ENCODE peak calls at places on chromosomes 12 and 14, in six cellular contexts. D is cardiac fibroblast, K is stomach, I is astrocyte of the cerebellum, N is A549, Y is HL-60. G is an unnamed sample.

GRCh38 chr12:14207946-14208612 is 157.4 kb upstream of the ATF7IP start:
- DNase-seq in Y (no peak), I (no peak), D (no peak), K (peak), N (no peak), G (no peak)

GRCh38 chr12:27627123-27627835 is 69.0 kb upstream of the REP15 start:
- DNase-seq in N (no peak), K (no peak), Y (peak), D (peak), I (peak), G (no peak)

GRCh38 chr12:71447691-71448660 is 8.4 kb downstream of the LGR5 start:
- DNase-seq in K (no peak), Y (no peak), N (no peak), D (no peak), I (peak), G (no peak)

GRCh38 chr14:61603736-61604135 is 91.6 kb upstream of the HIF1A start:
- DNase-seq in N (no peak), Y (peak), D (peak), K (no peak), I (no peak), G (no peak)

GRCh38 chr12:1972856-1973317 is 31.4 kb downstream of the DCP1B start:
- DNase-seq in K (no peak), D (peak), Y (no peak), N (no peak), I (no peak), G (no peak)

GRCh38 chr14:101360045-101360931 is 201.0 kb upstream of the DIO3 start:
- DNase-seq in K (no peak), Y (no peak), D (no peak), N (no peak), I (no peak), G (no peak)

GRCh38 chr12:97716356-97716755 is 253.8 kb downstream of the RMST start:
- DNase-seq in K (no peak), D (peak), N (peak), I (no peak), Y (no peak), G (no peak)

GRCh38 chr12:25045869-25046268 is 97.0 kb upstream of the BCAT1 start:
- DNase-seq in D (no peak), I (no peak), K (no peak), N (no peak), Y (no peak), G (no peak)

GRCh38 chr12:122730215-122731014 is at the start of gene HCAR1:
- DNase-seq in D (peak), N (no peak), K (peak), Y (no peak), I (no peak), G (no peak)

GRCh38 chr12:24378548-24379011 is 429.1 kb upstream of the SOX5 start:
- DNase-seq in I (peak), N (no peak), D (no peak), Y (no peak), K (no peak), G (no peak)

DNA sequence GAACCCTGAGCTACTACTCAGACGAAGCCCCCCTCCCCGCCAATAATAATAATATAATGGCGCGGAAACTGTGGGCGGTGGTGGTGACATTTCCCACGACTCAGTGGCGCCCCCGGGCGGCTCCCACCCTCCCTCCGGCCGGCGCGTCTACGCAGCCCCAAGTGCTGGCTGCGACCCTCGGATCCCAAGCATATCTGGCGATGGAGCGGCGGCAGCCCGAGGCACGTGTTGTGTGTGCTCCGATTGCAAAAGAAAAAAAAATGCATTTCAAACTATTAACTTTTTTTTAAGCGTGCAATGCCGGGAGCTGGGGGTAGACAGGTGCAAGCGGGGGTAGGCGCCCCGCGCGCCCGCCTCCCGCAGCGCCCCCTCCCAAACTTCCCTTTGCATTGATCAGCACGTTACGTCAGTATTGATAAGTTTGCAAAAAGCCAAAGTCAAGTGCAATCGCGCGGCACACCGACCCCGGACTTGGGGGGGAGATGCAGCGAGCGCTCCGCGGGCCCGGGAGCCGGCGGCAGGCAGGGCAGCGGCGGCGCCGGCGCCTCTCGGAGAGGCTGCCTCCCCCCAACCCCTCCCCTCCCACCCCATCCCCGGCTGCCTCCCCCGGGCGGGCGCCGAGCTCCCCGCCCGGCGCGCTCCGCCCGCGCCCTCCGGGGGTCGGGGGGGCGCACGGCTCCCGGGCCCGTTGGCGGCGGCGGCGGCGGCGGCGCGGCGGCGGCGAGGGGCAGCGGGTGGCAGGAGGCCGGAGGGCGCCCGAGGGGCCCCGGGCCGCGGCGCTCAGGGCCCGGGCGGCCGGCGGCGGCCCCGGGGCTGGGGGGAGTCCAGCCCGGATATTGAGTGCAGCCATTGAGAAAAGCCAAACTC is 113.1 kb upstream of the MYL2 start:
- DNase-seq in D (no peak), Y (no peak), I (no peak), N (no peak), K (no peak), G (no peak)
- TF ChIP-seq CTCF in D (peak), Y (no peak), I (no peak), N (peak), K (no peak), G (peak)

DNA sequence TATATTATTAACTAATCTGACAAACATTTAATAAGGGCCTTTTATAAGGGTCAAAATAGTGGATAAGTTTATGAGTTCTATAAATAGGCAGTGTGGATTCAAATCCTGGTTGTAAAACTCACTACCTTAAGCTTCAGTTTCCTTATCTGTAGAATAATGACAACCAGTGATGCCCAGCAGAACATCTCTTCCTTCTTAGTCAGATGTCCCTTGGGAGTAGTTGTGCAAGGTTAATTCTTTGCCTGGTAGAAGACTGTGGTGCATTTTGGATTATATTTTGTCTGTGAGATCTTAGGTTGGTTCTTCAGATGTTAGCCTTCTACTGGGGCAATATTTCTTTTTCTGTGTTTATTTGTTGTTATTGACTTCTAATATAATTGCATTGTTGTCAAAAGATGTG is 59.5 kb downstream of the ARID2 start:
- DNase-seq in Y (peak), N (no peak), D (peak), I (no peak), K (no peak), G (no peak)
- TF ChIP-seq CTCF in Y (no peak), N (no peak), D (no peak), I (no peak), K (no peak), G (no peak)

GRCh38 chr12:88633312-88633711 is 53.0 kb upstream of the KITLG start:
- DNase-seq in N (no peak), Y (no peak), K (no peak), I (no peak), D (no peak), G (no peak)
- TF ChIP-seq CTCF in N (peak), Y (no peak), K (no peak), I (no peak), D (peak), G (peak)

GRCh38 chr12:202081-202731 is 11.8 kb downstream of the SLC6A12 start:
- DNase-seq in N (no peak), Y (no peak), D (no peak), K (no peak), I (no peak), G (no peak)

GRCh38 chr12:204261-204678 is 9.7 kb downstream of the SLC6A12 start:
- DNase-seq in I (no peak), K (no peak), D (no peak), Y (no peak), N (no peak), G (no peak)

GRCh38 chr12:203074-203461 is 10.9 kb downstream of the SLC6A12 start:
- DNase-seq in Y (no peak), N (no peak), I (no peak), D (no peak), K (no peak), G (no peak)

GRCh38 chr12:205026-205425 is 8.9 kb downstream of the SLC6A12 start:
- DNase-seq in D (no peak), K (no peak), Y (no peak), I (no peak), N (no peak), G (no peak)

GRCh38 chr12:203462-204260 is 10.3 kb downstream of the SLC6A12 start:
- DNase-seq in I (no peak), Y (no peak), D (peak), N (peak), K (no peak), G (no peak)
- TF ChIP-seq CTCF in I (no peak), Y (no peak), D (no peak), N (peak), K (no peak), G (peak)

DNA sequence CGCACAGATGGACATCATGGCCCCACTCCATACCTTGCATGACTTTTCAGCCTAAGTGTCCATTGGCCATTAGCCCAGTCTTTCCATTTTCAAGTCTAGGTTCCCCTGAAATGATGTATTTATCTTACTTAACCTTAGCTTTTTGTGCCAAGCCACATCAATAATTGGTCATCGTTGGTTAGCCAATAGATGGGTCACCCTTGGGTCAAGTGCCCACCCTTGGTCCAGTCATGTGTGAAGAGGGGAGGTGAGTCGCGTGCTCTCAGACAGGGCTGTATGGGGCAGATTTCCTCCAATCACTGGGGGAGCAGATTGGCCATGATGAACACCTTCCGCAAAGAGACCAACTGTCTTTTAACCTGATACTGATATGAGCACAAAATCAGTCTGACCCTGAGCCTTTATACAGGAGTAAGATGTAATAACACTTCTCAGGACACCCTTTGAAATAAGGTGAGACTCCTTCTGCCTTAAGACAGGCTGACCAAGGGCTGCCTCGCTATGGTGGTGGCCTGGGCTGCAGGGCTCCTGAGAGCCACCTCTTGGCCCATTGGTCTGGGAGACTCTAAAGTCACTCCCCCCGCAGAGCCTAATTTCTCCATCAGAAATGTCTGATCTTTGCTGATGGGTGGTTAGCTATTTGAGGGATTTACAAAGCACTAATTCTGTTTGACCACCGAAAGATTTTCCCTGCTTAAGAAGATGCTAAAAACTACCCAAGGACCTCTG is 143.2 kb downstream of the ZFP36L1 start:
- DNase-seq in D (no peak), Y (no peak), K (no peak), I (no peak), N (no peak), G (no peak)
- TF ChIP-seq CTCF in D (no peak), Y (no peak), K (no peak), I (no peak), N (no peak), G (no peak)